ENCODE peak calls at places on chromosomes 16 and 17, in seven cellular contexts. One of them, this sample, is unnamed.

GRCh38 chr16:61836804-61837398 is 199.3 kb downstream of the CDH8 start:
- DNase-seq in RWPE2: no peak
- DNase-seq in fibroblast of lung: no peak
- DNase-seq in endothelial cell: no peak
- DNase-seq in heart left ventricle: no peak
- DNase-seq in astrocyte of the cerebellum: no peak
- DNase-seq in thoracic aorta: no peak
- DNase-seq in this sample: no peak

GRCh38 chr17:34416116-34416515 is 53.1 kb upstream of the CCL1 start:
- DNase-seq in thoracic aorta: no peak
- DNase-seq in RWPE2: no peak
- DNase-seq in fibroblast of lung: no peak
- DNase-seq in endothelial cell: no peak
- DNase-seq in astrocyte of the cerebellum: no peak
- DNase-seq in heart left ventricle: no peak
- DNase-seq in this sample: no peak

GRCh38 chr16:8866118-8866883 is 2.5 kb downstream of the CARHSP1 start:
- DNase-seq in endothelial cell: no peak
- DNase-seq in astrocyte of the cerebellum: no peak
- DNase-seq in fibroblast of lung: no peak
- DNase-seq in RWPE2: no peak
- DNase-seq in heart left ventricle: peak
- DNase-seq in thoracic aorta: no peak
- DNase-seq in this sample: no peak

GRCh38 chr16:67013238-67013822 is 15.6 kb upstream of the CBFB start:
- DNase-seq in astrocyte of the cerebellum: no peak
- DNase-seq in thoracic aorta: no peak
- DNase-seq in heart left ventricle: no peak
- DNase-seq in RWPE2: no peak
- DNase-seq in fibroblast of lung: no peak
- DNase-seq in endothelial cell: no peak
- DNase-seq in this sample: no peak

GRCh38 chr16:66935319-66936011 is at the start of gene CES2:
- DNase-seq in thoracic aorta: no peak
- DNase-seq in RWPE2: peak
- DNase-seq in heart left ventricle: peak
- DNase-seq in endothelial cell: no peak
- DNase-seq in fibroblast of lung: peak
- DNase-seq in astrocyte of the cerebellum: no peak
- DNase-seq in this sample: no peak

GRCh38 chr17:56185491-56185890 is 32.2 kb downstream of the ANKFN1 start:
- DNase-seq in fibroblast of lung: peak
- DNase-seq in astrocyte of the cerebellum: peak
- DNase-seq in endothelial cell: no peak
- DNase-seq in thoracic aorta: no peak
- DNase-seq in heart left ventricle: no peak
- DNase-seq in RWPE2: no peak
- DNase-seq in this sample: no peak

GRCh38 chr17:29399634-29400033 is 9.5 kb downstream of the TAOK1 start:
- DNase-seq in endothelial cell: no peak
- DNase-seq in thoracic aorta: no peak
- DNase-seq in fibroblast of lung: no peak
- DNase-seq in RWPE2: no peak
- DNase-seq in heart left ventricle: no peak
- DNase-seq in astrocyte of the cerebellum: no peak
- DNase-seq in this sample: no peak

GRCh38 chr17:32927724-32928526 is at the start of gene TMEM98:
- DNase-seq in endothelial cell: peak
- DNase-seq in astrocyte of the cerebellum: no peak
- DNase-seq in fibroblast of lung: peak
- DNase-seq in heart left ventricle: peak
- DNase-seq in RWPE2: no peak
- DNase-seq in thoracic aorta: no peak
- DNase-seq in this sample: no peak

GRCh38 chr17:61583242-61583641 is 7.8 kb downstream of the NACA2 start:
- DNase-seq in endothelial cell: no peak
- DNase-seq in thoracic aorta: no peak
- DNase-seq in astrocyte of the cerebellum: peak
- DNase-seq in fibroblast of lung: peak
- DNase-seq in heart left ventricle: no peak
- DNase-seq in RWPE2: no peak
- DNase-seq in this sample: no peak

GRCh38 chr17:71636644-71637043 is 484.2 kb upstream of the SOX9 start:
- DNase-seq in fibroblast of lung: no peak
- DNase-seq in endothelial cell: no peak
- DNase-seq in heart left ventricle: no peak
- DNase-seq in thoracic aorta: no peak
- DNase-seq in RWPE2: no peak
- DNase-seq in astrocyte of the cerebellum: no peak
- DNase-seq in this sample: no peak

GRCh38 chr17:80959330-80960036 is 32.2 kb upstream of the CHMP6 start:
- DNase-seq in RWPE2: no peak
- DNase-seq in endothelial cell: no peak
- DNase-seq in heart left ventricle: peak
- DNase-seq in thoracic aorta: peak
- DNase-seq in fibroblast of lung: peak
- DNase-seq in astrocyte of the cerebellum: peak
- DNase-seq in this sample: no peak

GRCh38 chr17:46122486-46122871 is 70.8 kb downstream of the KANSL1 start:
- DNase-seq in endothelial cell: no peak
- DNase-seq in astrocyte of the cerebellum: no peak
- DNase-seq in thoracic aorta: no peak
- DNase-seq in RWPE2: no peak
- DNase-seq in fibroblast of lung: no peak
- DNase-seq in heart left ventricle: no peak
- DNase-seq in this sample: no peak

GRCh38 chr16:86664518-86665318 is 86.4 kb downstream of the FOXL1 start:
- DNase-seq in endothelial cell: no peak
- DNase-seq in RWPE2: peak
- DNase-seq in fibroblast of lung: peak
- DNase-seq in thoracic aorta: no peak
- DNase-seq in astrocyte of the cerebellum: peak
- DNase-seq in heart left ventricle: no peak
- DNase-seq in this sample: peak

GRCh38 chr17:49858796-49859195 is 10.9 kb upstream of the TAC4 start:
- DNase-seq in RWPE2: no peak
- DNase-seq in thoracic aorta: no peak
- DNase-seq in fibroblast of lung: no peak
- DNase-seq in endothelial cell: no peak
- DNase-seq in heart left ventricle: no peak
- DNase-seq in astrocyte of the cerebellum: no peak
- DNase-seq in this sample: no peak

GRCh38 chr16:11994187-11995119 is 17.9 kb downstream of the SNX29 start:
- DNase-seq in thoracic aorta: no peak
- DNase-seq in RWPE2: no peak
- DNase-seq in fibroblast of lung: no peak
- DNase-seq in astrocyte of the cerebellum: no peak
- DNase-seq in endothelial cell: no peak
- DNase-seq in heart left ventricle: peak
- DNase-seq in this sample: peak

GRCh38 chr17:6554871-6555330 is 1.5 kb downstream of the PITPNM3 start:
- DNase-seq in RWPE2: no peak
- DNase-seq in heart left ventricle: no peak
- DNase-seq in thoracic aorta: no peak
- DNase-seq in astrocyte of the cerebellum: no peak
- DNase-seq in fibroblast of lung: no peak
- DNase-seq in endothelial cell: no peak
- DNase-seq in this sample: no peak

DNA sequence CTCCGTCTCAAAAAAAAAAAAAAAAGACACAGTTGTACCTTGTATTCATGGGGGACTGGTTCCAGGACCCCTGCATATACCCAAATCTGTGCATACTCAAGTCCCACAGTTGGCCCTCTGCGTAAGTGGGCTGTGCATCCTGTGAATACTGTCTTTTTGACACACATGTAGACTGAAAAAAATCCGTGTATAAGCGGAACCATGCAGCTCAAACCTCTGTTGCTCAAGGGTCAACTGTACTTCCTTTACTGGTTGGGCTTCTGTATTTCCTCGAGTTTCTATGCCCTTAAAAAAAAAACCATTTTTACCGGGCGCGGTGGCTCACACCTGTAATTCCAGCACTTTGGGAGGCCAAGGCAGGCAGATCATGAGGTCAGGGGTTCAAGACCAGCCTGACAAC is 52.3 kb downstream of the GRB2 start:
- DNase-seq in thoracic aorta: no peak
- DNase-seq in RWPE2: no peak
- DNase-seq in endothelial cell: no peak
- DNase-seq in heart left ventricle: no peak
- DNase-seq in astrocyte of the cerebellum: no peak
- DNase-seq in fibroblast of lung: no peak
- DNase-seq in this sample: no peak
- TF ChIP-seq CTCF in thoracic aorta: no peak
- TF ChIP-seq CTCF in RWPE2: no peak
- TF ChIP-seq CTCF in endothelial cell: no peak
- TF ChIP-seq CTCF in heart left ventricle: no peak
- TF ChIP-seq CTCF in astrocyte of the cerebellum: no peak
- TF ChIP-seq CTCF in fibroblast of lung: no peak
- TF ChIP-seq CTCF in this sample: no peak

GRCh38 chr17:74770498-74771318 is 5.4 kb downstream of the NAT9 start:
- DNase-seq in thoracic aorta: no peak
- DNase-seq in astrocyte of the cerebellum: no peak
- DNase-seq in endothelial cell: peak
- DNase-seq in RWPE2: no peak
- DNase-seq in heart left ventricle: peak
- DNase-seq in fibroblast of lung: peak
- DNase-seq in this sample: no peak
- TF ChIP-seq CTCF in thoracic aorta: peak
- TF ChIP-seq CTCF in astrocyte of the cerebellum: peak
- TF ChIP-seq CTCF in endothelial cell: peak
- TF ChIP-seq CTCF in RWPE2: peak
- TF ChIP-seq CTCF in heart left ventricle: peak
- TF ChIP-seq CTCF in fibroblast of lung: peak
- TF ChIP-seq CTCF in this sample: peak

GRCh38 chr16:58339452-58339938 is 44.7 kb upstream of the PRSS54 start:
- DNase-seq in endothelial cell: peak
- DNase-seq in heart left ventricle: no peak
- DNase-seq in thoracic aorta: no peak
- DNase-seq in fibroblast of lung: no peak
- DNase-seq in RWPE2: no peak
- DNase-seq in astrocyte of the cerebellum: peak
- DNase-seq in this sample: no peak
- TF ChIP-seq CTCF in endothelial cell: peak
- TF ChIP-seq CTCF in heart left ventricle: peak
- TF ChIP-seq CTCF in thoracic aorta: no peak
- TF ChIP-seq CTCF in fibroblast of lung: peak
- TF ChIP-seq CTCF in RWPE2: peak
- TF ChIP-seq CTCF in astrocyte of the cerebellum: peak
- TF ChIP-seq CTCF in this sample: peak

DNA sequence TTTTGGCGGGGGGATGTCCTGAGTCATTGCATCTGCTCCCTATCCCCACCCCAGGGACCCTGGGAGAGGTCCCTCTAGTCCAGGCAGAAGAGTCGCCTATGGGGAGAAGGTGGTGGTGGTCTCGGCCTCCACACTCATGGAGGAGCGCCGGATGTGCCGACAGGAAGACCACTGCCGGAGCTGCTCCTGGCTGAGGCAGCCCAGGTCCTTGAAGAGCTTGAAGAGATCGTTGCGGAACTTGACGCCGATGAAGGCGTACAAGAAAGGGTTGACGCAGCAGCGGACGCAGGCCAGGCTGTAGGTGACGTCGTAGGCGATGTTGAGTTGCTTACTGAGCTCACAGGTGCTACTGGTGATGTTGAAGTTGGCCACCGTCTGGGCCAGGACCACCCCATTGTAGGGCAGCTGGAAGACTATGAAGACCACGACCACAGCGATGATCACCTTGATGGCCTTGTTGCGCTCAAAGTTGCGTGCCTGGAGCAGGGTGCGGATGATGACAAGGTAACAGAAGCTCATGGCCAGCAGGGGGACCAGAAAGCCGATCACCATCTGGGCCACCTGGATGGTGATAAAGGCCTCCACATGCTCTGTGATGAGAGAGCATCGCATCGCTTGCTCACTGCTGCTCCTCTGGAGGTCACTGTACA is 10.5 kb downstream of the CCR7 start:
- DNase-seq in astrocyte of the cerebellum: no peak
- DNase-seq in heart left ventricle: no peak
- DNase-seq in endothelial cell: no peak
- DNase-seq in RWPE2: no peak
- DNase-seq in fibroblast of lung: no peak
- DNase-seq in thoracic aorta: no peak
- DNase-seq in this sample: no peak
- TF ChIP-seq CTCF in astrocyte of the cerebellum: no peak
- TF ChIP-seq CTCF in heart left ventricle: no peak
- TF ChIP-seq CTCF in endothelial cell: no peak
- TF ChIP-seq CTCF in RWPE2: no peak
- TF ChIP-seq CTCF in fibroblast of lung: no peak
- TF ChIP-seq CTCF in thoracic aorta: no peak
- TF ChIP-seq CTCF in this sample: no peak

This sample was measured in epithelial cell of proximal tubule.